ENCODE peak calls at places on chromosomes 13 and 19, in four cellular contexts. One of them, this sample, is unnamed.

GRCh38 chr13:61286148-61286745 is 129.4 kb downstream of the PCDH20 start:
- DNase-seq in mammary epithelial cell: no peak
- DNase-seq in tibial nerve: no peak
- DNase-seq in right lobe of liver: no peak
- DNase-seq in this sample: no peak

GRCh38 chr13:30004204-30004603 is 153.8 kb upstream of the UBL3 start:
- DNase-seq in tibial nerve: no peak
- DNase-seq in mammary epithelial cell: peak; percentile 35
- DNase-seq in right lobe of liver: no peak
- DNase-seq in this sample: no peak

GRCh38 chr13:91698308-91698707 is 299.9 kb downstream of the GPC5 start:
- DNase-seq in tibial nerve: no peak
- DNase-seq in right lobe of liver: no peak
- DNase-seq in mammary epithelial cell: no peak
- DNase-seq in this sample: no peak

GRCh38 chr19:35869327-35870123 is 1.2 kb downstream of the APLP1 start:
- DNase-seq in right lobe of liver: no peak
- DNase-seq in mammary epithelial cell: peak; percentile 60
- DNase-seq in tibial nerve: no peak
- DNase-seq in this sample: peak; percentile 79

GRCh38 chr19:56839665-56840451 is 668 bp downstream of the PEG3 start:
- DNase-seq in right lobe of liver: peak; percentile 97
- DNase-seq in tibial nerve: peak; percentile 86
- DNase-seq in mammary epithelial cell: no peak
- DNase-seq in this sample: peak; percentile 97

GRCh38 chr19:53158119-53158656 is 665 bp downstream of the ZNF347 start:
- DNase-seq in tibial nerve: no peak
- DNase-seq in right lobe of liver: peak; percentile 58
- DNase-seq in mammary epithelial cell: peak; percentile 38
- DNase-seq in this sample: peak; percentile 30

GRCh38 chr13:33250594-33250993 is 35.0 kb downstream of the STARD13 start:
- DNase-seq in right lobe of liver: no peak
- DNase-seq in mammary epithelial cell: no peak
- DNase-seq in tibial nerve: no peak
- DNase-seq in this sample: no peak

GRCh38 chr19:33514885-33515485 is 6.6 kb downstream of the PEPD start:
- DNase-seq in tibial nerve: peak; percentile 17
- DNase-seq in right lobe of liver: no peak
- DNase-seq in mammary epithelial cell: no peak
- DNase-seq in this sample: no peak

GRCh38 chr13:27338816-27339215 is 68.2 kb downstream of the RASL11A start:
- DNase-seq in tibial nerve: no peak
- DNase-seq in right lobe of liver: no peak
- DNase-seq in mammary epithelial cell: no peak
- DNase-seq in this sample: no peak

GRCh38 chr19:8459095-8459494 is 14.3 kb downstream of the HNRNPM start:
- DNase-seq in right lobe of liver: no peak
- DNase-seq in mammary epithelial cell: no peak
- DNase-seq in tibial nerve: no peak
- DNase-seq in this sample: no peak

GRCh38 chr19:4896372-4896771 is 6.3 kb downstream of the ARRDC5 start:
- DNase-seq in right lobe of liver: no peak
- DNase-seq in mammary epithelial cell: peak; percentile 44
- DNase-seq in tibial nerve: no peak
- DNase-seq in this sample: no peak

GRCh38 chr19:44701228-44701627 is 2.3 kb downstream of the CEACAM16 start:
- DNase-seq in right lobe of liver: no peak
- DNase-seq in tibial nerve: no peak
- DNase-seq in mammary epithelial cell: no peak
- DNase-seq in this sample: no peak

GRCh38 chr13:91346062-91346461 is 1.4 kb upstream of the MIR17HG start:
- DNase-seq in mammary epithelial cell: no peak
- DNase-seq in right lobe of liver: no peak
- DNase-seq in tibial nerve: no peak
- DNase-seq in this sample: no peak

GRCh38 chr19:41960973-41961372 is 1.9 kb upstream of the RABAC1 start:
- DNase-seq in tibial nerve: no peak
- DNase-seq in right lobe of liver: no peak
- DNase-seq in mammary epithelial cell: no peak
- DNase-seq in this sample: no peak

GRCh38 chr13:27450921-27451461 is 627 bp upstream of the MTIF3 start:
- DNase-seq in mammary epithelial cell: peak; percentile 75
- DNase-seq in right lobe of liver: peak; percentile 64
- DNase-seq in tibial nerve: no peak
- DNase-seq in this sample: peak; percentile 44

GRCh38 chr19:5103061-5103701 is 134.3 kb downstream of the KDM4B start:
- DNase-seq in mammary epithelial cell: no peak
- DNase-seq in tibial nerve: peak; percentile 24
- DNase-seq in right lobe of liver: peak; percentile 78
- DNase-seq in this sample: peak; percentile 76

GRCh38 chr19:378706-379105 is 30.2 kb downstream of the C2CD4C start:
- DNase-seq in mammary epithelial cell: no peak
- DNase-seq in tibial nerve: no peak
- DNase-seq in right lobe of liver: no peak
- DNase-seq in this sample: no peak

GRCh38 chr13:99986751-99987150 is 5.2 kb downstream of the ZIC2 start:
- DNase-seq in mammary epithelial cell: no peak
- DNase-seq in right lobe of liver: no peak
- DNase-seq in tibial nerve: no peak
- DNase-seq in this sample: no peak

GRCh38 chr19:19446655-19447437 is 41.4 kb downstream of the GATAD2A start:
- DNase-seq in tibial nerve: no peak
- DNase-seq in right lobe of liver: no peak
- DNase-seq in mammary epithelial cell: no peak
- DNase-seq in this sample: no peak

GRCh38 chr13:33606692-33607091 is 211.3 kb upstream of the RFC3 start:
- DNase-seq in right lobe of liver: no peak
- DNase-seq in mammary epithelial cell: no peak
- DNase-seq in tibial nerve: no peak
- DNase-seq in this sample: no peak

GRCh38 chr13:98565726-98566577 is 11.0 kb downstream of the STK24 start:
- DNase-seq in right lobe of liver: peak; percentile 78
- DNase-seq in tibial nerve: no peak
- DNase-seq in mammary epithelial cell: no peak
- DNase-seq in this sample: no peak

GRCh38 chr19:41206926-41207750 is 11.9 kb upstream of the AXL start:
- DNase-seq in tibial nerve: peak; percentile 87
- DNase-seq in mammary epithelial cell: no peak
- DNase-seq in right lobe of liver: no peak
- DNase-seq in this sample: no peak

GRCh38 chr13:31236211-31236786 is 36.5 kb downstream of the B3GLCT start:
- DNase-seq in right lobe of liver: no peak
- DNase-seq in mammary epithelial cell: peak; percentile 14
- DNase-seq in tibial nerve: peak; percentile 21
- DNase-seq in this sample: no peak

GRCh38 chr19:7680606-7681335 is at the start of gene TRAPPC5:
- DNase-seq in tibial nerve: peak; percentile 68
- DNase-seq in mammary epithelial cell: peak; percentile 60
- DNase-seq in right lobe of liver: peak; percentile 93
- DNase-seq in this sample: peak; percentile 83

GRCh38 chr13:72504026-72504925 is 223.2 kb downstream of the MZT1 start:
- DNase-seq in mammary epithelial cell: no peak
- DNase-seq in tibial nerve: no peak
- DNase-seq in right lobe of liver: no peak
- DNase-seq in this sample: no peak

GRCh38 chr19:17949956-17950309 is 17.0 kb upstream of the KCNN1 start:
- DNase-seq in tibial nerve: no peak
- DNase-seq in mammary epithelial cell: no peak
- DNase-seq in right lobe of liver: no peak
- DNase-seq in this sample: no peak

GRCh38 chr13:42883771-42884170 is 102.4 kb downstream of the FAM216B start:
- DNase-seq in tibial nerve: no peak
- DNase-seq in mammary epithelial cell: peak; percentile 25
- DNase-seq in right lobe of liver: no peak
- DNase-seq in this sample: no peak

GRCh38 chr19:29548483-29549085 is 22.8 kb downstream of the VSTM2B start:
- DNase-seq in mammary epithelial cell: no peak
- DNase-seq in tibial nerve: no peak
- DNase-seq in right lobe of liver: no peak
- DNase-seq in this sample: no peak

GRCh38 chr13:51608857-51609406 is 24.7 kb downstream of the WDFY2 start:
- DNase-seq in right lobe of liver: no peak
- DNase-seq in mammary epithelial cell: no peak
- DNase-seq in tibial nerve: no peak
- DNase-seq in this sample: no peak

GRCh38 chr19:51713319-51714285 is 10.2 kb downstream of the HAS1 start:
- DNase-seq in right lobe of liver: peak; percentile 44
- DNase-seq in tibial nerve: no peak
- DNase-seq in mammary epithelial cell: no peak
- DNase-seq in this sample: no peak

GRCh38 chr19:34667349-34668076 is 9.4 kb downstream of the SCGB2B2 start:
- DNase-seq in tibial nerve: no peak
- DNase-seq in right lobe of liver: no peak
- DNase-seq in mammary epithelial cell: no peak
- DNase-seq in this sample: no peak

GRCh38 chr13:23510979-23511735 is 59.1 kb upstream of the TNFRSF19 start:
- DNase-seq in right lobe of liver: no peak
- DNase-seq in mammary epithelial cell: peak; percentile 46
- DNase-seq in tibial nerve: no peak
- DNase-seq in this sample: no peak

GRCh38 chr13:74773263-74773662 is 639.1 kb upstream of the KLF12 start:
- DNase-seq in right lobe of liver: no peak
- DNase-seq in tibial nerve: no peak
- DNase-seq in mammary epithelial cell: no peak
- DNase-seq in this sample: no peak

GRCh38 chr19:18117692-18118378 is 20.3 kb downstream of the MAST3 start:
- DNase-seq in mammary epithelial cell: peak; percentile 54
- DNase-seq in tibial nerve: peak; percentile 78
- DNase-seq in right lobe of liver: peak; percentile 96
- DNase-seq in this sample: peak; percentile 87

GRCh38 chr13:76677047-76677446 is 209.2 kb downstream of the KCTD12 start:
- DNase-seq in tibial nerve: peak; percentile 59
- DNase-seq in right lobe of liver: no peak
- DNase-seq in mammary epithelial cell: no peak
- DNase-seq in this sample: peak; percentile 5

GRCh38 chr13:92537485-92537884 is 689.1 kb upstream of the GPC6 start:
- DNase-seq in right lobe of liver: no peak
- DNase-seq in tibial nerve: no peak
- DNase-seq in mammary epithelial cell: no peak
- DNase-seq in this sample: no peak

GRCh38 chr19:54430306-54431254 is 15.3 kb downstream of the TTYH1 start:
- DNase-seq in right lobe of liver: no peak
- DNase-seq in tibial nerve: no peak
- DNase-seq in mammary epithelial cell: no peak
- DNase-seq in this sample: no peak

GRCh38 chr19:51292971-51293370 is 18.5 kb upstream of the IGLON5 start:
- DNase-seq in tibial nerve: no peak
- DNase-seq in mammary epithelial cell: no peak
- DNase-seq in right lobe of liver: no peak
- DNase-seq in this sample: no peak

DNA sequence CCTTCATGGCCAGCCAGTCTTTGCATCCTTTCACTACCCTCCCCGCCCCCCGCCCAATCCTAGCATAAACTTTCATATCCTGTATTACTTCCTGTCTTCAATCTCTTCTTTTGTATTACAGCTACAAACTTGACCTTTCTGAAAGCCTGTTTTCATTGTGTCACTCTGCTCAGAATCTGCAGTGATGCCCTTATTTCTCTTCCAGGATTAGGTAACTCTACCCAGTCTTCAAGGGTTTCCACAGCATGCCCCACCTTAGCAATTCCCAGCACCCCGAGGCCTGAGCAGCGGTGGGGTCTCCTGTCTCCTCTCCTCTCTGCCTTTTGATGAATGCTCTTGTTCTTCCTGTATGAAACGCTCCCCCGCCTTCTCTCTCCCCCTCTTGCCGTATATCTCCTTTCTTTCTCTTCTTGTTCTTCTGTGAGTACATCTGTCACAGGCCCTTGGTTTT is 145.6 kb downstream of the SHISA2 start:
- DNase-seq in mammary epithelial cell: no peak
- DNase-seq in right lobe of liver: no peak
- DNase-seq in tibial nerve: no peak
- DNase-seq in this sample: no peak
- H3K27ac ChIP-seq in mammary epithelial cell: no peak overlapping the region
- H3K27ac ChIP-seq in right lobe of liver: no peak overlapping the region
- H3K27ac ChIP-seq in tibial nerve: no peak overlapping the region
- H3K27ac ChIP-seq in this sample: no peak overlapping the region

DNA sequence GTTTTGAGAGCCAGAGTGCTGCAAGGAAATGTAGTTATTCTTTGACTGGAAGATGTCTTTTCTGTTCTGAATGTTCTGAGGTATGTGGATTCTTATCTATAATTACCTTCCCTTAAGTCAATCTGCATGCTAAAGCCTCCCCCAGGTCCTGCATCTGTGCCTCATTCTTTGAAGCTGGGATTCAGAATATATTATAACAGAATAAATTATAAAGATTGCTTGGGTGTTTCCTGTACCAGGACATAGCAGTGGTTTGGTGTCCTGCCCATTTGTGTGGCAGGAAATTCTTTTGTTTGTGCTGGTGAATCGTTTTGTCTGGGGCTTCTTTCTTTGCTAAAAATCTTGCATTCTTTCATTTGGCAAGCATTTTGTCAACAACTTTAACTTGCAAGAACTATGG is 60.2 kb downstream of the ITGBL1 start:
- DNase-seq in mammary epithelial cell: no peak
- DNase-seq in tibial nerve: no peak
- DNase-seq in right lobe of liver: no peak
- DNase-seq in this sample: no peak
- H3K27ac ChIP-seq in mammary epithelial cell: no peak overlapping the region
- H3K27ac ChIP-seq in tibial nerve: no peak overlapping the region
- H3K27ac ChIP-seq in right lobe of liver: no peak overlapping the region
- H3K27ac ChIP-seq in this sample: no peak overlapping the region

GRCh38 chr19:46461537-46461936 is 9.8 kb downstream of the PNMA8A start:
- DNase-seq in mammary epithelial cell: peak; percentile 98
- DNase-seq in tibial nerve: no peak
- DNase-seq in right lobe of liver: no peak
- DNase-seq in this sample: no peak

GRCh38 chr19:46456930-46457329 is 14.4 kb downstream of the PNMA8A start:
- DNase-seq in right lobe of liver: no peak
- DNase-seq in mammary epithelial cell: no peak
- DNase-seq in tibial nerve: no peak
- DNase-seq in this sample: no peak

GRCh38 chr19:46466536-46467199 is 4.7 kb downstream of the PNMA8A start:
- DNase-seq in tibial nerve: no peak
- DNase-seq in right lobe of liver: no peak
- DNase-seq in mammary epithelial cell: peak; percentile 97
- DNase-seq in this sample: no peak

GRCh38 chr19:46460981-46461380 is 10.4 kb downstream of the PNMA8A start:
- DNase-seq in right lobe of liver: no peak
- DNase-seq in tibial nerve: no peak
- DNase-seq in mammary epithelial cell: peak; percentile 85
- DNase-seq in this sample: no peak
- H3K27ac ChIP-seq in right lobe of liver: no peak overlapping the region
- H3K27ac ChIP-seq in tibial nerve: no peak overlapping the region
- H3K27ac ChIP-seq in mammary epithelial cell: peak overlapping the region; percentile 69
- H3K27ac ChIP-seq in this sample: no peak overlapping the region

DNA sequence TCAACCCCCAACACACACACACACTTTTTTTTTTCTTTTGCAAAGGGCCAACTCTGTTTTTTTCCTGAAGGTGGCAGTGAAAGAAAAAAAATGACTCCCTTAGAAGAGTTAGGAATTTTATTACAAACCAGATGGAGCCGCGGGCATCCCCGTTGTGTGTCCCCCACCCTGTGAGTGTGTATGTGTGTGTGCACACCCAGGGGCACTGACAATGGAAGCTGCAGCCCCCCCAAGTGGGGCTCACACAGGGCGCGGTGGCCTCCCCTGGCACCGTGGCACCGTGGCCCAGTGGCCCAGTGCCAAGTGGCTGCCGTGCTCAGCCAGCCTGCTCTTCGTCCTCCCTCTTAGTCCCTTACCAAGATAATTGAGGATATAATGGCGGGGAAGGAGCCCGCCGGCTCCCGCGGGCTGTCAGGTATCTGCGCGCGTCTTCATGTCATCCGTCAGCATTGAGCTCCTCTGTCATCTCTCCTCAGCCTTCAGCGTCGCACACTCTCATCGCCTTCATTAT is 314.1 kb downstream of the ZNF536 start:
- DNase-seq in right lobe of liver: no peak
- DNase-seq in mammary epithelial cell: no peak
- DNase-seq in tibial nerve: no peak
- DNase-seq in this sample: no peak
- H3K27ac ChIP-seq in right lobe of liver: no peak overlapping the region
- H3K27ac ChIP-seq in mammary epithelial cell: no peak overlapping the region
- H3K27ac ChIP-seq in tibial nerve: no peak overlapping the region
- H3K27ac ChIP-seq in this sample: peak overlapping the region; percentile 48